ENCODE peak calls at places on chromosomes 16 and 17, in nine cellular contexts. One of them, this sample, is unnamed.
A peak's percentile ranks its signal among the peaks of the same experiment; 100 is the strongest.

GRCh38 chr16:30142672-30143346 is 19.8 kb upstream of the MAPK3 start:
- DNase-seq in NCI-H345: peak; percentile 37
- DNase-seq in SJCRH30: no peak
- DNase-seq in heart left ventricle: no peak
- DNase-seq in EL: no peak
- DNase-seq in left lung: no peak
- DNase-seq in cerebellar nuclear complex: no peak
- DNase-seq in stimulated activated CD4-positive, alpha-beta T cell treated with anti-CD3 and anti-CD28 coated beads, Interleukin-1b, Interleukin-23, amount 100 ng/mL, for 24 hours: no peak
- DNase-seq in NCI-H2171 treated with DMSO at 0.1 percent for 48 hours: no peak
- DNase-seq in this sample: peak; percentile 10

GRCh38 chr16:17063156-17063555 is 407.6 kb downstream of the XYLT1 start:
- DNase-seq in NCI-H345: peak; percentile 68
- DNase-seq in SJCRH30: no peak
- DNase-seq in heart left ventricle: no peak
- DNase-seq in EL: no peak
- DNase-seq in left lung: no peak
- DNase-seq in cerebellar nuclear complex: no peak
- DNase-seq in stimulated activated CD4-positive, alpha-beta T cell treated with anti-CD3 and anti-CD28 coated beads, Interleukin-1b, Interleukin-23, amount 100 ng/mL, for 24 hours: no peak
- DNase-seq in NCI-H2171 treated with DMSO at 0.1 percent for 48 hours: no peak
- DNase-seq in this sample: no peak

GRCh38 chr17:7589204-7589868 is 558 bp downstream of the SOX15 start:
- DNase-seq in NCI-H345: no peak
- DNase-seq in SJCRH30: no peak
- DNase-seq in heart left ventricle: peak; percentile 88
- DNase-seq in EL: peak; percentile 89
- DNase-seq in left lung: peak; percentile 83
- DNase-seq in cerebellar nuclear complex: peak; percentile 12
- DNase-seq in stimulated activated CD4-positive, alpha-beta T cell treated with anti-CD3 and anti-CD28 coated beads, Interleukin-1b, Interleukin-23, amount 100 ng/mL, for 24 hours: no peak
- DNase-seq in NCI-H2171 treated with DMSO at 0.1 percent for 48 hours: peak; percentile 70
- DNase-seq in this sample: peak; percentile 89

GRCh38 chr17:158379-158778 is 21.0 kb downstream of the SCGB1C2 start:
- DNase-seq in NCI-H345: no peak
- DNase-seq in SJCRH30: no peak
- DNase-seq in heart left ventricle: no peak
- DNase-seq in EL: no peak
- DNase-seq in left lung: no peak
- DNase-seq in cerebellar nuclear complex: no peak
- DNase-seq in stimulated activated CD4-positive, alpha-beta T cell treated with anti-CD3 and anti-CD28 coated beads, Interleukin-1b, Interleukin-23, amount 100 ng/mL, for 24 hours: no peak
- DNase-seq in NCI-H2171 treated with DMSO at 0.1 percent for 48 hours: no peak
- DNase-seq in this sample: no peak

GRCh38 chr16:79212114-79212791 is 388.3 kb downstream of the MAF start:
- DNase-seq in NCI-H345: no peak
- DNase-seq in SJCRH30: no peak
- DNase-seq in heart left ventricle: no peak
- DNase-seq in EL: no peak
- DNase-seq in left lung: no peak
- DNase-seq in cerebellar nuclear complex: no peak
- DNase-seq in stimulated activated CD4-positive, alpha-beta T cell treated with anti-CD3 and anti-CD28 coated beads, Interleukin-1b, Interleukin-23, amount 100 ng/mL, for 24 hours: no peak
- DNase-seq in NCI-H2171 treated with DMSO at 0.1 percent for 48 hours: no peak
- DNase-seq in this sample: no peak

GRCh38 chr17:75558666-75559530 is 28.7 kb upstream of the MYO15B start:
- DNase-seq in NCI-H345: no peak
- DNase-seq in SJCRH30: no peak
- DNase-seq in heart left ventricle: no peak
- DNase-seq in EL: no peak
- DNase-seq in left lung: no peak
- DNase-seq in cerebellar nuclear complex: no peak
- DNase-seq in stimulated activated CD4-positive, alpha-beta T cell treated with anti-CD3 and anti-CD28 coated beads, Interleukin-1b, Interleukin-23, amount 100 ng/mL, for 24 hours: no peak
- DNase-seq in NCI-H2171 treated with DMSO at 0.1 percent for 48 hours: no peak
- DNase-seq in this sample: no peak

GRCh38 chr17:8846768-8847211 is 20.7 kb downstream of the PIK3R6 start:
- DNase-seq in NCI-H345: no peak
- DNase-seq in SJCRH30: no peak
- DNase-seq in heart left ventricle: no peak
- DNase-seq in EL: peak; percentile 45
- DNase-seq in left lung: no peak
- DNase-seq in cerebellar nuclear complex: no peak
- DNase-seq in stimulated activated CD4-positive, alpha-beta T cell treated with anti-CD3 and anti-CD28 coated beads, Interleukin-1b, Interleukin-23, amount 100 ng/mL, for 24 hours: no peak
- DNase-seq in NCI-H2171 treated with DMSO at 0.1 percent for 48 hours: no peak
- DNase-seq in this sample: no peak

GRCh38 chr17:34435182-34435928 is 72.3 kb upstream of the CCL1 start:
- DNase-seq in NCI-H345: no peak
- DNase-seq in SJCRH30: no peak
- DNase-seq in heart left ventricle: no peak
- DNase-seq in EL: no peak
- DNase-seq in left lung: no peak
- DNase-seq in cerebellar nuclear complex: no peak
- DNase-seq in stimulated activated CD4-positive, alpha-beta T cell treated with anti-CD3 and anti-CD28 coated beads, Interleukin-1b, Interleukin-23, amount 100 ng/mL, for 24 hours: no peak
- DNase-seq in NCI-H2171 treated with DMSO at 0.1 percent for 48 hours: no peak
- DNase-seq in this sample: no peak

GRCh38 chr16:31476305-31477219 is 4.6 kb downstream of the TGFB1I1 start:
- DNase-seq in NCI-H345: no peak
- DNase-seq in SJCRH30: no peak
- DNase-seq in heart left ventricle: peak; percentile 66
- DNase-seq in EL: no peak
- DNase-seq in left lung: peak; percentile 92
- DNase-seq in cerebellar nuclear complex: no peak
- DNase-seq in stimulated activated CD4-positive, alpha-beta T cell treated with anti-CD3 and anti-CD28 coated beads, Interleukin-1b, Interleukin-23, amount 100 ng/mL, for 24 hours: peak; percentile 80
- DNase-seq in NCI-H2171 treated with DMSO at 0.1 percent for 48 hours: no peak
- DNase-seq in this sample: no peak